ENCODE peak calls at places on chromosome 17, in five cellular contexts. K is K562, U is HEK293T, P is GM12878, G is HepG2. W is an unnamed sample.

GRCh38 chr17:62017912-62018311 is 47.2 kb downstream of the MED13 start:
- DNase-seq in K (no peak), U (no peak), P (no peak), G (no peak), W (no peak)

GRCh38 chr17:64042700-64043485 is 22.5 kb upstream of the ICAM2 start:
- DNase-seq in K (no peak), U (no peak), P (no peak), G (no peak), W (no peak)

GRCh38 chr17:67488161-67488560 is 111.1 kb downstream of the PITPNC1 start:
- DNase-seq in K (no peak), U (no peak), P (no peak), G (no peak), W (peak; percentile 63)

GRCh38 chr17:67993153-67993997 is 2.9 kb downstream of the C17orf58 start:
- DNase-seq in K (peak; percentile 88), U (peak; percentile 84), P (no peak), G (peak; percentile 68), W (peak; percentile 98)

GRCh38 chr17:14157822-14158221 is 78.8 kb downstream of the CDRT15 start:
- DNase-seq in K (no peak), U (no peak), P (no peak), G (no peak), W (no peak)

GRCh38 chr17:60333628-60334031 is 58.3 kb downstream of the USP32 start:
- DNase-seq in K (no peak), U (no peak), P (no peak), G (no peak), W (peak; percentile 30)

GRCh38 chr17:1109606-1110523 is 69.9 kb downstream of the ABR start:
- DNase-seq in K (no peak), U (no peak), P (no peak), G (peak; percentile 39), W (peak; percentile 53)

GRCh38 chr17:71184716-71185115 is 936.1 kb upstream of the SOX9 start:
- DNase-seq in K (peak; percentile 7), U (no peak), P (no peak), G (no peak), W (no peak)

GRCh38 chr17:74698069-74698468 is 14.7 kb downstream of the CD300LF start:
- DNase-seq in K (no peak), U (no peak), P (no peak), G (no peak), W (no peak)

GRCh38 chr17:17669081-17669850 is 12.0 kb upstream of the RAI1 start:
- DNase-seq in K (no peak), U (no peak), P (no peak), G (no peak), W (peak; percentile 67)

GRCh38 chr17:77312786-77313599 is 172.2 kb downstream of the SEC14L1 start:
- DNase-seq in K (no peak), U (no peak), P (no peak), G (peak; percentile 66), W (peak; percentile 29)

GRCh38 chr17:887842-888214 is 91.7 kb downstream of the NXN start:
- DNase-seq in K (no peak), U (no peak), P (no peak), G (no peak), W (no peak)

GRCh38 chr17:31364012-31364411 is 27.5 kb upstream of the RAB11FIP4 start:
- DNase-seq in K (no peak), U (no peak), P (no peak), G (no peak), W (no peak)

GRCh38 chr17:73772107-73772705 is 128.0 kb upstream of the SDK2 start:
- DNase-seq in K (no peak), U (no peak), P (no peak), G (no peak), W (no peak)

GRCh38 chr17:76816590-76817135 is 51.5 kb upstream of the MGAT5B start:
- DNase-seq in K (peak; percentile 74), U (peak; percentile 77), P (no peak), G (peak; percentile 44), W (peak; percentile 85)

GRCh38 chr17:37465058-37465616 is 24.6 kb upstream of the DUSP14 start:
- DNase-seq in K (no peak), U (no peak), P (no peak), G (no peak), W (no peak)
- TF ChIP-seq FOXM1 in K (no peak), U (no peak), P (no peak), G (no peak), W (no peak)

GRCh38 chr17:7711356-7711755 is 6.2 kb upstream of the DNAH2 start:
- DNase-seq in K (peak; percentile 51), U (peak; percentile 53), P (no peak), G (no peak), W (peak; percentile 60)
- TF ChIP-seq FOXM1 in K (no peak), U (no peak), P (no peak), G (no peak), W (no peak)

GRCh38 chr17:2195729-2196128 is 107.9 kb downstream of the SMG6 start:
- DNase-seq in K (no peak), U (no peak), P (peak; percentile 73), G (no peak), W (no peak)

GRCh38 chr17:2202302-2202995 is 101.1 kb downstream of the SMG6 start:
- DNase-seq in K (no peak), U (no peak), P (no peak), G (no peak), W (no peak)

GRCh38 chr17:2197271-2197670 is 106.3 kb downstream of the SMG6 start:
- DNase-seq in K (no peak), U (no peak), P (no peak), G (no peak), W (no peak)

GRCh38 chr17:2194778-2195417 is 108.7 kb downstream of the SMG6 start:
- DNase-seq in K (peak; percentile 14), U (no peak), P (no peak), G (no peak), W (no peak)

GRCh38 chr17:2198917-2199316 is 104.7 kb downstream of the SMG6 start:
- DNase-seq in K (no peak), U (no peak), P (no peak), G (no peak), W (no peak)
- TF ChIP-seq FOXM1 in K (no peak), U (no peak), P (no peak), G (no peak), W (no peak)

GRCh38 chr17:42846594-42847280 is 2.4 kb downstream of the AOC2 start:
- DNase-seq in K (no peak), U (no peak), P (no peak), G (peak; percentile 23), W (no peak)
- TF ChIP-seq FOXM1 in K (no peak), U (no peak), P (no peak), G (no peak), W (no peak)

DNA sequence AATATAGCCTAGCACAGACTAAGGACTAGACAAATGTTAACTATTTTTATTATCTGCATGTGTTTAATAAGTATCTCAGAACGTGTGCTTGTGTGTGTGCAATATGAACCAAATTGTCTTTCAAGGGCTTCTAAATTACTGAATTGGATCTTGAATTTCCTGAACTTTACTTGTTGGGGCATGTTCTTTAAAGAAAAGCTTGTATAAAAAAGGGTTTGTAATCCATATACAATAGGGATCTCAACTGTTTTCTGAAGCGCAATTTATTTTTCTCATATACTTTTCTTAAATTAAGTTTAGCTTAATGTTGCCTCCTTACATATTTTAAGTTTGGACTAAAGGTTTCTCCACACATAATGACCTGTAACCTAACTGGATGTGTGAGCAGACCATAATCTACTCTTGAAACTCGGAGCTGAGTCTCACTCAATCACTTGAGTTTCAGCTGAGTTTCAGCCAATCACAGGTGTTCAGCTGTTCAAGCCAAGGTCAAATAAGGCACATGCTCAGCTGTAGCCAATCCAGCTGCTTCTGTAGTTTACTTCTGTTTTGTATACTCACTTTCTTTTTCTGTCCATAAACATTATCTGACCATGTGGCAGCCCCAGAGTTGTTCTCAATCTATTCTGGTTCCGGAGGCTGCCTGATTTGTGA is 72.3 kb downstream of the CDK5R1 start:
- DNase-seq in K (peak; percentile 28), U (no peak), P (peak; percentile 92), G (no peak), W (peak; percentile 32)
- TF ChIP-seq FOXM1 in K (no peak), U (no peak), P (peak; percentile 9), G (no peak), W (no peak)

DNA sequence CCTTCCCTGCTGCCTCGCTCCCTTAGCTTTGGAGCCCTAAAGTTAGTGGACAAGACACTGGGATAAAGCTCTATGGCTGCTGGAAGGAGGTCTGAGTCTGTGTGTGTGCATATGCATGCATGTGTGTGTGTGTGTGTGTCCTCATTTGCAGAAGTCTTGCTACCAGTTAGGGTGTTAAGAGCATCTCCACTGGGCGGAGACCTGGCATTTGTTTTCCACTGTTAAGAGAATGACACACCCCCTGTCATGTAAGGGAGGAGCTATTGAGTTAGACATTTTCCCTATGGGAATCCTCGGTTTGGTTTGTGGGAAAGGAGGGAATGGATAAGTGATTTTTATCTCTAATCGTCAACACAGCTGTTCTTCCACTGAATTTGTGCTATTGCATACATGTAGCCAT is 24.8 kb upstream of the ARHGAP23 start:
- DNase-seq in K (no peak), U (no peak), P (no peak), G (no peak), W (peak; percentile 58)
- TF ChIP-seq FOXM1 in K (no peak), U (no peak), P (no peak), G (no peak), W (no peak)

W was measured in SK-N-SH.